ENCODE peak calls at places on chromosomes 5 and 9, in nine cellular contexts. B is left ventricle myocardium inferior; Y is brain microvascular endothelial cell; V is CD4-positive, alpha-beta memory T cell; G is A549; E is breast epithelium; C is AG09309; L is GM12878; S is HFF-Myc. H is an unnamed sample.

GRCh38 chr5:53191766-53192165 is 82.2 kb upstream of the MOCS2 start:
- DNase-seq in B (no peak), Y (no peak), V (no peak), G (no peak), E (no peak), C (no peak), L (no peak), S (no peak), H (no peak)

GRCh38 chr9:98129451-98129881 is 10.4 kb upstream of the TRIM14 start:
- DNase-seq in B (no peak), Y (peak), V (no peak), G (no peak), E (no peak), C (no peak), L (no peak), S (no peak), H (no peak)

GRCh38 chr5:132417010-132417439 is 47.5 kb downstream of the SLC22A5 start:
- DNase-seq in B (peak), Y (no peak), V (no peak), G (no peak), E (no peak), C (no peak), L (no peak), S (no peak), H (no peak)

GRCh38 chr9:107733530-107733907 is 243.9 kb upstream of the KLF4 start:
- DNase-seq in B (peak), Y (no peak), V (no peak), G (no peak), E (no peak), C (no peak), L (no peak), S (no peak), H (peak)

GRCh38 chr5:137300411-137301240 is 198.5 kb downstream of the SPOCK1 start:
- DNase-seq in B (no peak), Y (peak), V (no peak), G (no peak), E (no peak), C (no peak), L (no peak), S (no peak), H (peak)

GRCh38 chr5:270340-270739 is 1.1 kb upstream of the PDCD6 start:
- DNase-seq in B (no peak), Y (no peak), V (no peak), G (no peak), E (no peak), C (no peak), L (no peak), S (no peak), H (peak)

GRCh38 chr5:178740926-178741325 is 10.5 kb upstream of the ZNF354A start:
- DNase-seq in B (no peak), Y (no peak), V (no peak), G (no peak), E (no peak), C (no peak), L (no peak), S (no peak), H (no peak)

GRCh38 chr5:150438873-150439546 is 10.5 kb downstream of the RPS14 start:
- DNase-seq in B (no peak), Y (no peak), V (no peak), G (peak), E (no peak), C (no peak), L (no peak), S (no peak), H (no peak)

GRCh38 chr9:90858505-90858904 is 56.9 kb downstream of the SYK start:
- DNase-seq in B (no peak), Y (no peak), V (no peak), G (no peak), E (no peak), C (no peak), L (no peak), S (no peak), H (no peak)

GRCh38 chr9:128861501-128861900 is 20.2 kb downstream of the KYAT1 start:
- DNase-seq in B (no peak), Y (no peak), V (no peak), G (no peak), E (no peak), C (no peak), L (no peak), S (no peak), H (no peak)

GRCh38 chr9:109068764-109069163 is 51.0 kb downstream of the TMEM245 start:
- DNase-seq in B (no peak), Y (no peak), V (no peak), G (no peak), E (no peak), C (no peak), L (no peak), S (no peak), H (no peak)

GRCh38 chr5:88815048-88815789 is 67.8 kb downstream of the MEF2C start:
- DNase-seq in B (no peak), Y (no peak), V (no peak), G (no peak), E (no peak), C (no peak), L (no peak), S (no peak), H (no peak)

GRCh38 chr9:35357116-35357515 is 132.8 kb upstream of the RUSC2 start:
- DNase-seq in B (no peak), Y (peak), V (no peak), G (no peak), E (no peak), C (no peak), L (no peak), S (no peak), H (no peak)

GRCh38 chr9:107734231-107735014 is 244.9 kb upstream of the KLF4 start:
- DNase-seq in B (peak), Y (no peak), V (no peak), G (no peak), E (no peak), C (peak), L (no peak), S (no peak), H (peak)

GRCh38 chr9:11551106-11551505 is 938.3 kb upstream of the PTPRD start:
- DNase-seq in B (no peak), Y (no peak), V (no peak), G (no peak), E (no peak), C (no peak), L (no peak), S (no peak), H (no peak)

GRCh38 chr5:129905467-129906176 is 1.4 kb downstream of the CHSY3 start:
- DNase-seq in B (no peak), Y (no peak), V (no peak), G (no peak), E (no peak), C (no peak), L (no peak), S (no peak), H (no peak)

GRCh38 chr5:1174122-1174936 is 27.1 kb upstream of the SLC6A19 start:
- DNase-seq in B (peak), Y (peak), V (peak), G (peak), E (peak), C (peak), L (no peak), S (peak), H (peak)

GRCh38 chr9:134291961-134292871 is 34.0 kb upstream of the RXRA start:
- DNase-seq in B (peak), Y (no peak), V (no peak), G (no peak), E (no peak), C (no peak), L (no peak), S (no peak), H (no peak)

GRCh38 chr5:35790462-35790822 is 66.2 kb upstream of the IL7R start:
- DNase-seq in B (no peak), Y (no peak), V (no peak), G (no peak), E (no peak), C (no peak), L (no peak), S (no peak), H (no peak)

GRCh38 chr5:9877473-9877872 is 247.3 kb upstream of the TAS2R1 start:
- DNase-seq in B (no peak), Y (no peak), V (no peak), G (no peak), E (no peak), C (no peak), L (no peak), S (no peak), H (no peak)

DNA sequence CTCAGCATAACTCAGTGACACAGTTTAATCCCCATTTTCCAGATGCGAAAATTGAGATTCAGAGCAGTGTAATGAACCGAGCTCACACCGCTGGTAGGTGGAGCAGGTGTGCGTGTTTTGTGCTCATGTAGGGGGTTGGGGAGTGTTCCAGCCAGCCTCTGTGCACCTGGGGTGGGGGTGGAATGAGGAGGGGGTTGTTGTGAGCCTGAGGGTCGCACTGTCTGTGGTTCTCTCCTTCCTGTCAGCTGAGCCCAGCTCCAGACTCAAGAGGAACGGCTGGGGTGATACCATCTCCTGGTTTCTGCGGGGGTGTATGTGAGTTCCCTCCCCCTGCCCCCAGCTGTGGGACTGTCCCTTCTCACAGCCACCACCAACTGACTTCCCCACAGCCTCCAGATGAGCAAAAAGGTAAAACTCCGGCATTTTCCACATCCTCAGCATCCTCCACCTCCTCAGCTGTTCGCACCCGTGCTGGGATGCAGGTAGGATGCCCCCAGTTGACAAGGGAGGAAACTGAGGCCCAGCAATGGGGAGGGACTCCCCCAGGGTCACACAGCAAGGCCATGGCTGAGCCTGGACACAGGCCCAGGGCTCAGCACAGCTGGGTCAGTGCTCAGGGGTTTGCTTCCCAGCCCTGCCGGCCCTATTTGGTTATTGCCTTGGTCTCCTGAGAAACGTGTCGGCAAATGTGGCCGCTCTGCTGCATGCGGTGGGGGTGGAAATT is 2.1 kb downstream of the SH2D3C start:
- DNase-seq in B (no peak), Y (no peak), V (peak), G (no peak), E (no peak), C (no peak), L (no peak), S (no peak), H (no peak)
- H3K4me3 ChIP-seq in B (peak), Y (no peak), V (peak), G (no peak), E (no peak), C (no peak), L (peak), S (no peak), H (no peak)

DNA sequence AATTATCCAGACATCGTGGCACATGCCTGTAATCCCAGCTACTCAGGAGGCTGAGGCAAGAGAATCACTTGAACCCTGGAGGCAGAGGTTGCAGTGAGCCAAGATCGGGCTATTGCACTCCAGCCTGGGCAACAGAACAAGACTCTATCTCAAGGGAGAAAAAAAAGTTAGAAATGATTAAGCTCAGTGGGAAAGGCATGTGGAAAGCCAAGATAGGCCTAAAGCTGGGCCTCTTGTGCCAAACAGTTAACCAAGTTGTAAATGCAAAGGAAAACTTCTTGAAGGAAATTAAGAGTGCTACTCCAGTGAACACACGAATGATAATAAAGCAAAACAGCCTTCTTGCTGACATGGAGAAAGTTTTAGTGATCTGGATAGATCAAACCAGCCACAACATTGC is 43.0 kb downstream of the TBCA start:
- DNase-seq in B (no peak), Y (no peak), V (no peak), G (no peak), E (no peak), C (no peak), L (no peak), S (no peak), H (no peak)
- H3K4me3 ChIP-seq in B (no peak), Y (no peak), V (no peak), G (no peak), E (no peak), C (no peak), L (no peak), S (no peak), H (no peak)

GRCh38 chr9:124006448-124007156 is 5.0 kb upstream of the LHX2 start:
- DNase-seq in B (no peak), Y (no peak), V (no peak), G (no peak), E (no peak), C (no peak), L (no peak), S (no peak), H (no peak)

GRCh38 chr9:124008307-124008854 is 3.2 kb upstream of the LHX2 start:
- DNase-seq in B (no peak), Y (no peak), V (no peak), G (peak), E (no peak), C (no peak), L (no peak), S (no peak), H (no peak)

GRCh38 chr9:124008855-124009834 is 2.4 kb upstream of the LHX2 start:
- DNase-seq in B (no peak), Y (no peak), V (no peak), G (no peak), E (no peak), C (no peak), L (no peak), S (no peak), H (no peak)

GRCh38 chr9:124007157-124007460 is 4.5 kb upstream of the LHX2 start:
- DNase-seq in B (no peak), Y (no peak), V (no peak), G (no peak), E (no peak), C (no peak), L (no peak), S (no peak), H (no peak)

DNA sequence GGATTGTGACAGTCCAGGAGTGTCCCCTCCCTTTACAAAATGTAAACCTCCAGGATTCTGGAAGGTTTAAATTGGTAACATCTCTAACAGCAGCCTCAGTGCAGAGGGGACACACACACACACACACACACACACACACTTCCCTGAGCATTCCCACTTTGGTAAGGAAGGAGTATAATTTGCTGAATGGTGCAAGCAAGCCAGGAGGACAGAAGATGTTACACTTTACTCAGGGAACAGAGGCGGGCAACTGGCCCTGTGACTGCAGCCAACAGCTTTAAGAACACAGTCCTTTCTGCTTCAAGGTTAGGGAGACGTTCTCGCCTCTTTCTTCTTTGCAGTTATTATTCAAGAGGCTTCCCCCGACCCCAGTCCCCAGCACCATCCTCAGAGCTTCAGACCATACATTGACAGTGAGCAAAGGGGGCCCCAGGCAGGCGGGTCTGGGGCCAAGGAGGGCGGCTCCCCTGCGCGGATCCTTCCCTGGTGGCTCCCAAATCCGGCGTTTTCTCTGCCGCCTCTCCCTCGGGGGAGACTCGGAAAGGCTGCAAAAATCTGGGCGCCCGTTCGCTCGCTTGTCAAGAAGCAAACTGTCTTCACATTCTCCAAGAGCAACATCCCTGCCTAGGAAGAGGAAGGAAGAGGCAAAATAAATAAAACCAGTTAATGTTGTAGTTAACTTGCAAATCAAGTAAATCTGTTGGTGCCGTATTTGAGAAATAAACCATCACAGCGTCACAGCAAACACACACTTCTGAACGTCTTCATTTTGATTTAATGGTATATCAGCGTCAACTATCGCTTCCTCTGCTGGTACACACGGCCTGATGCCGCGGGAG is 3.9 kb upstream of the LHX2 start:
- DNase-seq in B (no peak), Y (no peak), V (no peak), G (no peak), E (no peak), C (no peak), L (no peak), S (no peak), H (no peak)
- H3K4me3 ChIP-seq in B (peak), Y (no peak), V (no peak), G (peak), E (no peak), C (no peak), L (peak), S (no peak), H (no peak)

DNA sequence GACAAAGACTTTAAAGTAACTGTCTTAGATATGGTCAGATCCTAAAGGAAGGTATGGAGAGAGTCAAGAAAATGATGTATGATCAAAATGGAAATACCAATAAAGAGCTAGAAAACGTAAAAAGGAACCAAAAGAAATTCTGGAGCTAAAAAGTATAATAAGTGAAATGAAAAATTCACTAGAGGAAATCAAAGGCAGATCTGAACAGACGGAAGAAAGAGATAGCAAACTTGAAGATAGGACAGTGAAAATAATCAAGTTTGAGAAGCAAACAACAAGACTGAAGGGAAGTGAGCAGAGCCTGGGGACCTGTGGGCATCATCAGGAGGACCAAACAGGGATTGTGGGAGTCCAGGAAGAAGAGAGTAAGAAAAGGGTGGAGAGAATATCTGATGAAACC is 115.4 kb downstream of the EHMT1 start:
- DNase-seq in B (no peak), Y (no peak), V (no peak), G (no peak), E (no peak), C (no peak), L (no peak), S (no peak), H (no peak)
- H3K4me3 ChIP-seq in B (no peak), Y (no peak), V (no peak), G (no peak), E (no peak), C (no peak), L (no peak), S (no peak), H (no peak)

GRCh38 chr9:31347082-31347617 is 1037.3 kb upstream of the ACO1 start:
- DNase-seq in B (no peak), Y (peak), V (peak), G (no peak), E (no peak), C (no peak), L (peak), S (no peak), H (no peak)
- H3K4me3 ChIP-seq in B (peak), Y (peak), V (no peak), G (no peak), E (peak), C (no peak), L (peak), S (no peak), H (no peak)